ENCODE peak calls at places on chromosome 18, in seven cellular contexts. H, X, G, I, D, F and L are unnamed samples.

GRCh38 chr18:76356666-76357065 is 138.4 kb downstream of the ZNF516 start:
- DNase-seq in D (no peak), H (no peak), F (no peak), I (no peak), X (no peak), G (no peak), L (no peak)

GRCh38 chr18:811192-812122 is 585 bp downstream of the YES1 start:
- DNase-seq in X (peak), G (no peak), F (peak), H (peak), D (no peak), I (no peak), L (no peak)

GRCh38 chr18:29874519-29875098 is 1167.9 kb downstream of the DSC3 start:
- DNase-seq in X (peak), I (peak), H (peak), F (peak), D (peak), G (no peak), L (peak)

GRCh38 chr18:50096766-50097435 is 98.0 kb downstream of the MYO5B start:
- DNase-seq in G (no peak), X (no peak), I (no peak), F (no peak), H (no peak), D (no peak), L (no peak)

GRCh38 chr18:3281456-3282400 is 19.8 kb downstream of the MYL12B start:
- DNase-seq in X (no peak), G (no peak), H (peak), I (peak), D (no peak), F (peak), L (peak)

GRCh38 chr18:12394428-12394827 is 13.3 kb upstream of the PRELID3A start:
- DNase-seq in H (no peak), D (no peak), X (peak), F (no peak), I (no peak), G (no peak), L (no peak)

GRCh38 chr18:22429564-22429963 is 11.8 kb upstream of the CTAGE1 start:
- DNase-seq in D (no peak), X (no peak), I (no peak), F (no peak), H (no peak), G (no peak), L (no peak)

GRCh38 chr18:8469793-8470192 is 139.4 kb upstream of the RAB12 start:
- DNase-seq in H (peak), X (no peak), G (no peak), D (no peak), F (no peak), I (no peak), L (no peak)

GRCh38 chr18:78884502-78884901 is 95.1 kb upstream of the SALL3 start:
- DNase-seq in D (no peak), G (no peak), F (no peak), X (no peak), I (no peak), H (no peak), L (no peak)

GRCh38 chr18:24212939-24213338 is 74.1 kb downstream of the CABYR start:
- DNase-seq in D (no peak), X (no peak), F (no peak), G (no peak), I (no peak), H (peak), L (peak)

GRCh38 chr18:55265916-55266488 is 306.7 kb upstream of the CCDC68 start:
- DNase-seq in I (no peak), H (no peak), X (no peak), G (no peak), F (no peak), D (no peak), L (no peak)

GRCh38 chr18:657998-658946 is 819 bp downstream of the TYMS start:
- DNase-seq in F (peak), X (peak), G (peak), D (peak), H (peak), I (peak), L (peak)

GRCh38 chr18:54743596-54743995 is 84.7 kb upstream of the RAB27B start:
- DNase-seq in F (no peak), X (no peak), I (no peak), H (no peak), G (no peak), D (no peak), L (no peak)

GRCh38 chr18:77635441-77635840 is 385.8 kb downstream of the GALR1 start:
- DNase-seq in G (no peak), I (no peak), H (no peak), X (no peak), F (no peak), D (no peak), L (no peak)

GRCh38 chr18:64712035-64712434 is 563.1 kb upstream of the LINC00305 start:
- DNase-seq in G (no peak), I (no peak), D (no peak), H (no peak), X (no peak), F (no peak), L (no peak)

GRCh38 chr18:55422456-55423185 is 165.4 kb downstream of the TCF4 start:
- DNase-seq in X (no peak), H (peak), D (no peak), F (no peak), G (peak), I (peak), L (no peak)

GRCh38 chr18:58785171-58785805 is 79.4 kb upstream of the ZNF532 start:
- DNase-seq in D (no peak), G (no peak), H (peak), F (no peak), X (no peak), I (no peak), L (peak)

GRCh38 chr18:36536426-36536825 is 238.9 kb downstream of the FHOD3 start:
- DNase-seq in G (no peak), F (no peak), I (peak), H (no peak), X (no peak), D (no peak), L (no peak)

GRCh38 chr18:41703744-41704530 is 251.1 kb upstream of the PIK3C3 start:
- DNase-seq in H (peak), X (no peak), F (no peak), G (no peak), I (no peak), D (no peak), L (no peak)

GRCh38 chr18:22342625-22343024 is 75.1 kb downstream of the CTAGE1 start:
- DNase-seq in D (no peak), F (no peak), H (peak), I (no peak), G (no peak), X (no peak), L (peak)